ENCODE peak calls at places on chromosomes 11 and 22, in nine cellular contexts. X, J, S, N, U, H, K, I and T are unnamed samples.

GRCh38 chr22:19448076-19448607 is 631 bp upstream of the C22orf39 start:
- DNase-seq in X (no peak), J (peak; percentile 70), S (no peak), N (peak; percentile 78), U (peak; percentile 80), H (no peak), K (no peak), I (peak; percentile 51), T (no peak)

GRCh38 chr11:3222941-3223905 is 4.6 kb upstream of the MRGPRG start:
- DNase-seq in X (no peak), J (no peak), S (no peak), N (no peak), U (no peak), H (peak; percentile 16), K (no peak), I (no peak), T (peak; percentile 1)

GRCh38 chr11:20790622-20791021 is 121.2 kb downstream of the NELL1 start:
- DNase-seq in X (no peak), J (no peak), S (no peak), N (no peak), U (no peak), H (no peak), K (no peak), I (no peak), T (no peak)

GRCh38 chr11:107916671-107917241 is 11.5 kb upstream of the RAB39A start:
- DNase-seq in X (no peak), J (no peak), S (no peak), N (no peak), U (peak; percentile 65), H (peak; percentile 26), K (no peak), I (no peak), T (no peak)

GRCh38 chr11:62892077-62892922 is 11.6 kb downstream of the SLC3A2 start:
- DNase-seq in X (no peak), J (no peak), S (no peak), N (no peak), U (no peak), H (no peak), K (no peak), I (no peak), T (no peak)

GRCh38 chr11:126115820-126116319 is 53.2 kb upstream of the CDON start:
- DNase-seq in X (no peak), J (peak; percentile 80), S (no peak), N (peak; percentile 55), U (no peak), H (no peak), K (peak; percentile 14), I (peak; percentile 18), T (no peak)

GRCh38 chr11:123521001-123521400 is 90.9 kb downstream of the GRAMD1B start:
- DNase-seq in X (no peak), J (no peak), S (no peak), N (no peak), U (no peak), H (no peak), K (no peak), I (no peak), T (no peak)

GRCh38 chr11:17020831-17021230 is 6.6 kb upstream of the PLEKHA7 start:
- DNase-seq in X (no peak), J (no peak), S (no peak), N (no peak), U (no peak), H (no peak), K (no peak), I (no peak), T (no peak)

GRCh38 chr22:32389685-32390084 is 22.4 kb downstream of the RTCB start:
- DNase-seq in X (no peak), J (no peak), S (no peak), N (no peak), U (no peak), H (no peak), K (no peak), I (no peak), T (no peak)

GRCh38 chr22:30235687-30236170 is 10.8 kb downstream of the LIF start:
- DNase-seq in X (no peak), J (no peak), S (no peak), N (no peak), U (no peak), H (no peak), K (no peak), I (no peak), T (no peak)

GRCh38 chr11:10002221-10002620 is 291.8 kb downstream of the SBF2 start:
- DNase-seq in X (no peak), J (no peak), S (no peak), N (no peak), U (no peak), H (no peak), K (no peak), I (no peak), T (no peak)

GRCh38 chr11:30365793-30366517 is 43.1 kb downstream of the ARL14EP start:
- DNase-seq in X (no peak), J (no peak), S (no peak), N (no peak), U (no peak), H (no peak), K (no peak), I (no peak), T (no peak)

GRCh38 chr22:36277482-36278291 is 24.8 kb downstream of the APOL1 start:
- DNase-seq in X (peak; percentile 55), J (peak; percentile 20), S (peak; percentile 61), N (no peak), U (peak; percentile 85), H (peak; percentile 61), K (peak; percentile 49), I (peak; percentile 66), T (no peak)

GRCh38 chr11:132007184-132007583 is 636.8 kb downstream of the NTM start:
- DNase-seq in X (no peak), J (peak; percentile 83), S (no peak), N (no peak), U (no peak), H (no peak), K (no peak), I (no peak), T (no peak)

GRCh38 chr11:106091480-106092123 is 14.1 kb downstream of the AASDHPPT start:
- DNase-seq in X (no peak), J (no peak), S (no peak), N (no peak), U (peak; percentile 57), H (no peak), K (no peak), I (no peak), T (no peak)

GRCh38 chr22:43698403-43698802 is 113.7 kb downstream of the EFCAB6 start:
- DNase-seq in X (no peak), J (no peak), S (no peak), N (no peak), U (no peak), H (no peak), K (no peak), I (no peak), T (no peak)

GRCh38 chr22:29314537-29315285 is 786 bp downstream of the RASL10A start:
- DNase-seq in X (no peak), J (no peak), S (no peak), N (no peak), U (peak; percentile 62), H (no peak), K (no peak), I (no peak), T (no peak)

GRCh38 chr11:61119055-61119454 is 16.8 kb downstream of the CD5 start:
- DNase-seq in X (no peak), J (no peak), S (no peak), N (no peak), U (no peak), H (no peak), K (no peak), I (no peak), T (no peak)

GRCh38 chr11:38089728-38090127 is 1491.7 kb upstream of the RAG2 start:
- DNase-seq in X (no peak), J (no peak), S (no peak), N (no peak), U (no peak), H (no peak), K (no peak), I (no peak), T (no peak)

GRCh38 chr11:65572356-65573043 is at the start of gene FAM89B:
- DNase-seq in X (peak; percentile 75), J (no peak), S (peak; percentile 76), N (no peak), U (peak; percentile 87), H (peak; percentile 87), K (peak; percentile 86), I (peak; percentile 86), T (peak; percentile 62)